ENCODE peak calls at places on chromosomes 4 and X, in nine cellular contexts. O, B, Y, R, C, M, P, L and J are unnamed samples.

GRCh38 chrX:105820247-105820646 is 2.1 kb upstream of the NRK start:
- DNase-seq in O (no peak), B (no peak), Y (no peak), R (no peak), C (no peak), M (no peak), P (no peak), L (no peak), J (no peak)

GRCh38 chrX:30887721-30888120 is 1.3 kb downstream of the TAB3 start:
- DNase-seq in O (no peak), B (no peak), Y (no peak), R (no peak), C (no peak), M (no peak), P (no peak), L (no peak), J (no peak)

GRCh38 chr4:77783881-77784280 is 35.3 kb downstream of the CNOT6L start:
- DNase-seq in O (no peak), B (no peak), Y (no peak), R (no peak), C (no peak), M (no peak), P (no peak), L (no peak), J (no peak)

GRCh38 chr4:152920768-152921167 is 15.4 kb upstream of the FHDC1 start:
- DNase-seq in O (no peak), B (no peak), Y (no peak), R (no peak), C (no peak), M (peak; percentile 14), P (peak; percentile 13), L (no peak), J (no peak)

GRCh38 chr4:137960371-137961050 is 281.6 kb downstream of the SLC7A11 start:
- DNase-seq in O (no peak), B (no peak), Y (peak; percentile 18), R (no peak), C (no peak), M (peak; percentile 76), P (peak; percentile 72), L (no peak), J (no peak)

GRCh38 chrX:153706799-153707198 is 17.4 kb downstream of the BCAP31 start:
- DNase-seq in O (no peak), B (no peak), Y (no peak), R (peak; percentile 35), C (no peak), M (no peak), P (no peak), L (no peak), J (no peak)

GRCh38 chrX:110938977-110939732 is 143.5 kb upstream of the CHRDL1 start:
- DNase-seq in O (no peak), B (no peak), Y (no peak), R (no peak), C (no peak), M (no peak), P (no peak), L (no peak), J (no peak)

GRCh38 chr4:110793381-110793801 is 170.5 kb upstream of the PITX2 start:
- DNase-seq in O (no peak), B (peak; percentile 20), Y (no peak), R (no peak), C (no peak), M (no peak), P (peak; percentile 20), L (no peak), J (no peak)

GRCh38 chr4:23374280-23374679 is 515.6 kb downstream of the PPARGC1A start:
- DNase-seq in O (no peak), B (peak; percentile 56), Y (no peak), R (no peak), C (peak; percentile 27), M (no peak), P (no peak), L (no peak), J (no peak)

GRCh38 chr4:921830-922331 is 10.2 kb downstream of the GAK start:
- DNase-seq in O (peak; percentile 23), B (no peak), Y (no peak), R (no peak), C (no peak), M (no peak), P (no peak), L (no peak), J (peak; percentile 43)

GRCh38 chr4:160403066-160403465 is 1300.2 kb downstream of the RAPGEF2 start:
- DNase-seq in O (no peak), B (no peak), Y (no peak), R (no peak), C (no peak), M (no peak), P (no peak), L (no peak), J (no peak)

GRCh38 chrX:8084023-8084422 is 87.0 kb downstream of the VCX2 start:
- DNase-seq in O (no peak), B (peak; percentile 15), Y (peak; percentile 31), R (no peak), C (no peak), M (peak; percentile 13), P (peak; percentile 58), L (no peak), J (no peak)

GRCh38 chrX:41090568-41091238 is 5.5 kb downstream of the USP9X start:
- DNase-seq in O (no peak), B (peak; percentile 15), Y (no peak), R (no peak), C (no peak), M (peak; percentile 49), P (peak; percentile 17), L (no peak), J (no peak)

GRCh38 chr4:141645611-141646340 is 9.4 kb downstream of the IL15 start:
- DNase-seq in O (no peak), B (no peak), Y (no peak), R (no peak), C (no peak), M (peak; percentile 59), P (peak; percentile 41), L (no peak), J (no peak)

GRCh38 chrX:153905481-153906095 is 1.1 kb downstream of the AVPR2 start:
- DNase-seq in O (no peak), B (no peak), Y (no peak), R (no peak), C (no peak), M (no peak), P (no peak), L (no peak), J (no peak)

GRCh38 chrX:39675619-39676018 is 422.1 kb downstream of the BCOR start:
- DNase-seq in O (no peak), B (no peak), Y (no peak), R (peak; percentile 73), C (no peak), M (no peak), P (peak; percentile 65), L (no peak), J (no peak)

GRCh38 chrX:24513416-24513815 is 48.3 kb downstream of the PDK3 start:
- DNase-seq in O (no peak), B (no peak), Y (no peak), R (no peak), C (no peak), M (peak; percentile 28), P (no peak), L (no peak), J (no peak)

GRCh38 chr4:181685461-181685860 is 557.7 kb upstream of the TENM3 start:
- DNase-seq in O (no peak), B (no peak), Y (no peak), R (no peak), C (no peak), M (no peak), P (no peak), L (no peak), J (no peak)

GRCh38 chrX:24026403-24026801 is 584 bp downstream of the KLHL15 start:
- DNase-seq in O (no peak), B (peak; percentile 41), Y (peak; percentile 17), R (no peak), C (no peak), M (no peak), P (peak; percentile 40), L (no peak), J (no peak)

GRCh38 chr4:168737441-168738176 is 240.8 kb downstream of the PALLD start:
- DNase-seq in O (no peak), B (no peak), Y (no peak), R (no peak), C (no peak), M (no peak), P (no peak), L (no peak), J (no peak)

GRCh38 chr4:139675156-139675555 is 9.5 kb downstream of the MGST2 start:
- DNase-seq in O (no peak), B (no peak), Y (no peak), R (no peak), C (no peak), M (no peak), P (no peak), L (no peak), J (no peak)

GRCh38 chr4:109730294-109731051 is 603 bp upstream of the PLA2G12A start:
- DNase-seq in O (peak; percentile 62), B (peak; percentile 81), Y (peak; percentile 56), R (peak; percentile 46), C (peak; percentile 65), M (peak; percentile 52), P (peak; percentile 67), L (no peak), J (peak; percentile 66)

GRCh38 chr4:99947608-99948007 is 1.2 kb upstream of the DNAJB14 start:
- DNase-seq in O (no peak), B (no peak), Y (peak; percentile 12), R (no peak), C (no peak), M (no peak), P (no peak), L (no peak), J (no peak)
- H3K4me3 ChIP-seq in O (no peak overlapping the region), B (peak overlapping the region; percentile 4), Y (peak overlapping the region; percentile 92), R (peak overlapping the region; percentile 95), C (peak overlapping the region; percentile 90), M (peak overlapping the region; percentile 96), P (no peak overlapping the region), L (no peak overlapping the region), J (no peak overlapping the region)

GRCh38 chrX:150543230-150544155 is 24.9 kb upstream of the MTM1 start:
- DNase-seq in O (no peak), B (no peak), Y (no peak), R (no peak), C (no peak), M (no peak), P (no peak), L (no peak), J (no peak)
- H3K4me1 ChIP-seq in O (peaks cover 13% of the 10 kb centered on the region), B (no peaks in the 10 kb centered on the region), Y (no peaks in the 10 kb centered on the region), R (peaks cover 27% of the 10 kb centered on the region), C (no peaks in the 10 kb centered on the region), M (peaks cover 6% of the 10 kb centered on the region), P (no peaks in the 10 kb centered on the region), L (peaks cover 25% of the 10 kb centered on the region), J (no peaks in the 10 kb centered on the region)

GRCh38 chr4:55545133-55545532 is 1.6 kb downstream of the CLOCK start:
- DNase-seq in O (no peak), B (no peak), Y (no peak), R (no peak), C (no peak), M (peak; percentile 46), P (peak; percentile 15), L (no peak), J (no peak)
- H3K4me3 ChIP-seq in O (peak overlapping the region; percentile 86), B (peak overlapping the region; percentile 70), Y (peak overlapping the region; percentile 73), R (peak overlapping the region; percentile 99), C (peak overlapping the region; percentile 75), M (peak overlapping the region; percentile 86), P (peak overlapping the region; percentile 56), L (peak overlapping the region; percentile 98), J (peak overlapping the region; percentile 94)

DNA sequence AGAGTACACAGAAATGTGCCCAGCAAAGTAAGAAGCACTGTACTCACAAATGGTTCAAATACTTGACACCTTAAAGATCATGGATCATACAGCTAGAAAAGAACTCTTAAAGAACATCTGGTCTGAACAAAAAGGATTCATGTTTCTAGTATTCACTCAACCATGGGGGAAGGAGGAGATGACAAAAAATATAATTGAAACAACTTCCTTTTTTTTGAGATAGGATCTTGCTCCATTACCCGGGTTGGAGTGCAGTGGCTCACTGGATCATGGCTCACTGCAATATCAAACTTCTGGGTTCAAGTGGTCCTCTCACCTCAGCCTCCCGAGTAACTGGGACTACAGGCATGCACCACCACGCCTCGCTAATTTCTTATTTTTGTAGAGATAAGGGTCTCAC is 6.0 kb downstream of the DHX15 start:
- DNase-seq in O (no peak), B (no peak), Y (no peak), R (no peak), C (no peak), M (no peak), P (no peak), L (no peak), J (no peak)
- H3K4me1 ChIP-seq in O (peaks cover 72% of the 10 kb centered on the region), B (peaks cover 32% of the 10 kb centered on the region), Y (peaks cover 11% of the 10 kb centered on the region), R (peaks cover 87% of the 10 kb centered on the region), C (peaks cover 24% of the 10 kb centered on the region), M (peaks cover 17% of the 10 kb centered on the region), P (peaks cover 14% of the 10 kb centered on the region), L (peaks cover 68% of the 10 kb centered on the region), J (no peaks in the 10 kb centered on the region)